ENCODE peak calls at places on chromosomes 5 and 9, in eight cellular contexts. R is sigmoid colon; M is iris pigment epithelial cell; K is smooth muscle cell of the brain vasculature; H is GM10248; Q is stimulated activated CD4-positive, alpha-beta T cell treated with anti-CD3 and anti-CD28 coated beads, Interleukin-12 subunit alpha, Interleukin-12 subunit beta, amount 100 ng/mL, for 4 hours; A is amygdala; X is HEK293T. E is an unnamed sample.

GRCh38 chr9:126623667-126624452 is 10.1 kb downstream of the LMX1B start:
- DNase-seq in H (no peak), M (no peak), R (no peak), A (no peak), X (no peak), Q (no peak), K (no peak), E (no peak)

GRCh38 chr5:17218353-17219005 is 1.0 kb downstream of the BASP1 start:
- DNase-seq in Q (peak), A (no peak), M (peak), R (no peak), K (no peak), X (peak), H (peak), E (peak)

GRCh38 chr5:151051066-151051930 is 29.5 kb downstream of the TNIP1 start:
- DNase-seq in A (peak), X (peak), K (peak), H (peak), R (peak), M (peak), Q (peak), E (peak)

GRCh38 chr9:31612336-31613030 is 772.0 kb upstream of the ACO1 start:
- DNase-seq in R (no peak), X (no peak), K (no peak), H (no peak), M (peak), A (no peak), Q (no peak), E (peak)

GRCh38 chr5:173313311-173313710 is 14.9 kb downstream of the STC2 start:
- DNase-seq in R (no peak), H (no peak), K (no peak), A (no peak), Q (no peak), X (no peak), M (no peak), E (no peak)

GRCh38 chr9:13330396-13331004 is 51.0 kb upstream of the MPDZ start:
- DNase-seq in M (no peak), A (no peak), R (no peak), K (no peak), H (no peak), Q (no peak), X (no peak), E (peak)

GRCh38 chr9:81682797-81683196 is 6.5 kb downstream of the TLE1 start:
- DNase-seq in X (no peak), R (no peak), M (peak), A (no peak), Q (no peak), H (no peak), K (no peak), E (peak)

GRCh38 chr9:92191801-92192200 is 76.6 kb upstream of the SPTLC1 start:
- DNase-seq in Q (no peak), X (no peak), K (no peak), M (peak), A (no peak), R (no peak), H (no peak), E (peak)

GRCh38 chr5:54091416-54092130 is 218.8 kb downstream of the ARL15 start:
- DNase-seq in H (no peak), M (no peak), R (peak), K (no peak), Q (no peak), A (no peak), X (no peak), E (peak)